ENCODE peak calls at places on chromosomes 7 and 10, in ten cellular contexts. B is heart left ventricle; Y is heart right ventricle; H is left lung; L is cardiac muscle cell; X is A549; W is left ventricle myocardium inferior; O is suprapubic skin; E is mammary epithelial cell; K is CD4-positive, alpha-beta T cell. C is an unnamed sample.
A peak's percentile ranks its signal among the peaks of the same experiment; 100 is the strongest.

GRCh38 chr7:76216683-76217082 is 15.0 kb downstream of the SRRM3 start:
- DNase-seq in O (no peak), K (no peak), B (no peak), W (no peak), Y (no peak), E (no peak), H (no peak), L (no peak), X (no peak), C (no peak)

GRCh38 chr10:22712246-22712958 is 2.0 kb downstream of the PIP4K2A start:
- DNase-seq in B (no peak), L (no peak), K (no peak), X (no peak), W (no peak), E (no peak), Y (no peak), O (no peak), H (no peak), C (no peak)

GRCh38 chr10:105274671-105275070 is 633.6 kb downstream of the SORCS3 start:
- DNase-seq in E (no peak), B (no peak), H (no peak), O (no peak), W (no peak), K (no peak), Y (no peak), X (no peak), L (no peak), C (no peak)

GRCh38 chr7:73824986-73825385 is 5.8 kb upstream of the CLDN4 start:
- DNase-seq in Y (no peak), X (no peak), E (no peak), B (no peak), L (no peak), H (no peak), O (no peak), W (no peak), K (no peak), C (no peak)

GRCh38 chr10:33114451-33114944 is 156.5 kb upstream of the ITGB1 start:
- DNase-seq in Y (no peak), B (no peak), W (no peak), L (no peak), H (no peak), K (no peak), X (no peak), O (no peak), E (peak; percentile 59), C (no peak)

GRCh38 chr7:18770154-18770807 is 274.7 kb downstream of the HDAC9 start:
- DNase-seq in H (no peak), K (no peak), W (no peak), X (no peak), E (peak; percentile 60), Y (no peak), O (no peak), L (no peak), B (no peak), C (no peak)

GRCh38 chr10:21524526-21525366 is 736 bp downstream of the SKIDA1 start:
- DNase-seq in E (peak; percentile 26), Y (no peak), H (no peak), X (no peak), O (no peak), K (no peak), L (peak; percentile 45), W (no peak), B (no peak), C (no peak)

GRCh38 chr7:150846291-150847115 is 5.8 kb upstream of the AOC1 start:
- DNase-seq in K (no peak), X (no peak), L (no peak), H (no peak), B (no peak), Y (no peak), O (no peak), E (no peak), W (no peak), C (no peak)

GRCh38 chr7:81725003-81725402 is 44.8 kb downstream of the HGF start:
- DNase-seq in E (no peak), K (no peak), O (no peak), Y (no peak), L (no peak), W (no peak), B (no peak), H (no peak), X (no peak), C (no peak)

GRCh38 chr7:78195281-78195680 is 396.7 kb downstream of the PHTF2 start:
- DNase-seq in E (no peak), X (no peak), Y (no peak), W (no peak), H (no peak), K (no peak), O (no peak), L (no peak), B (no peak), C (no peak)

GRCh38 chr7:152523916-152524315 is 88.1 kb upstream of the KMT2C start:
- DNase-seq in O (no peak), L (no peak), H (no peak), X (no peak), Y (no peak), B (no peak), W (no peak), E (no peak), K (no peak), C (no peak)
- H3K9me3 ChIP-seq in O (no peaks in the 10 kb centered on the region), L (no peaks in the 10 kb centered on the region), H (no peaks in the 10 kb centered on the region), X (peaks cover 8% of the 10 kb centered on the region), Y (peaks cover 7% of the 10 kb centered on the region), B (no peaks in the 10 kb centered on the region), W (peaks cover 12% of the 10 kb centered on the region), E (no peaks in the 10 kb centered on the region), K (peaks cover 8% of the 10 kb centered on the region), C (no peaks in the 10 kb centered on the region)

GRCh38 chr7:123847868-123848267 is 2.9 kb downstream of the HYAL4 start:
- DNase-seq in H (no peak), W (no peak), X (no peak), L (no peak), O (no peak), K (no peak), B (no peak), Y (no peak), E (peak; percentile 40), C (no peak)

GRCh38 chr7:123844712-123845219 is at the start of gene HYAL4:
- DNase-seq in W (no peak), E (peak; percentile 22), B (no peak), X (no peak), Y (no peak), H (no peak), O (no peak), K (no peak), L (no peak), C (no peak)

GRCh38 chr7:123849855-123850254 is 4.9 kb downstream of the HYAL4 start:
- DNase-seq in Y (no peak), B (no peak), H (no peak), L (no peak), K (no peak), E (peak; percentile 63), W (no peak), O (no peak), X (no peak), C (no peak)

GRCh38 chr7:123845823-123846216 is 851 bp downstream of the HYAL4 start:
- DNase-seq in K (no peak), O (no peak), W (no peak), E (no peak), X (no peak), H (no peak), L (no peak), Y (no peak), B (no peak), C (no peak)

GRCh38 chr7:123846217-123846891 is 1.4 kb downstream of the HYAL4 start:
- DNase-seq in W (no peak), O (no peak), Y (no peak), E (peak; percentile 73), B (no peak), H (no peak), L (no peak), K (no peak), X (no peak), C (no peak)
- H3K9me3 ChIP-seq in W (no peaks in the 10 kb centered on the region), O (no peaks in the 10 kb centered on the region), Y (peaks cover 2% of the 10 kb centered on the region), E (no peaks in the 10 kb centered on the region), B (no peaks in the 10 kb centered on the region), H (no peaks in the 10 kb centered on the region), L (no peaks in the 10 kb centered on the region), K (no peaks in the 10 kb centered on the region), X (no peaks in the 10 kb centered on the region), C (no peaks in the 10 kb centered on the region)

DNA sequence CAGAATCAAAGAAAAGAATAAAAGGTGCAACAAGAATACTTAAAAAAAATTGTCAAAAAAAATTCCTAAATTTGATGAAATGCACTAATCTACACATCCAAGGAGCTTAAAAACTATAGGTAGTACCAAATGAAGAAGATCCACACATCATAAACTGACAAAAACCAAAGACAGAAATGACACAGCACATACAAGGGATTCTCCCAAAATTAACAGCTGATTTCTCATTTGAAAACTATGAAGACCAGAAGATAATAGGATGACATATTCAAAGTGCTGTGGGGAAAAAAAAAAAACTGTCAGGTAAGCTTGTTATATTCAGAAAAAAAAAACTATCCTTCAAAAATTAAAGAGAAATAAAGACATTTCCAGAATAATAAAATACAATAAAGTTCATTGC is 618.2 kb downstream of the TNS3 start:
- DNase-seq in L (no peak), H (no peak), K (no peak), X (no peak), Y (no peak), B (no peak), W (no peak), O (no peak), E (no peak), C (no peak)
- H3K9me3 ChIP-seq in L (no peaks in the 10 kb centered on the region), H (no peaks in the 10 kb centered on the region), K (peaks cover 29% of the 10 kb centered on the region), X (peaks cover 32% of the 10 kb centered on the region), Y (peaks cover 76% of the 10 kb centered on the region), B (peaks cover 1% of the 10 kb centered on the region), W (peaks cover 91% of the 10 kb centered on the region), O (no peaks in the 10 kb centered on the region), E (peaks cover 6% of the 10 kb centered on the region), C (no peaks in the 10 kb centered on the region)

GRCh38 chr7:158256091-158256816 is 331.4 kb downstream of the PTPRN2 start:
- DNase-seq in X (no peak), W (no peak), H (peak; percentile 27), L (no peak), O (peak; percentile 73), B (no peak), Y (no peak), K (no peak), E (no peak), C (no peak)

GRCh38 chr7:158257001-158257400 is 330.6 kb downstream of the PTPRN2 start:
- DNase-seq in H (no peak), Y (no peak), X (no peak), K (no peak), E (no peak), W (no peak), O (peak; percentile 41), B (no peak), L (no peak), C (no peak)

GRCh38 chr7:158255156-158255555 is 332.5 kb downstream of the PTPRN2 start:
- DNase-seq in L (no peak), B (no peak), E (no peak), O (peak; percentile 49), H (no peak), X (no peak), W (no peak), K (no peak), Y (no peak), C (no peak)

GRCh38 chr7:158257516-158258410 is 329.9 kb downstream of the PTPRN2 start:
- DNase-seq in B (no peak), K (no peak), Y (no peak), L (no peak), X (no peak), H (peak; percentile 17), W (no peak), E (no peak), O (no peak), C (no peak)

DNA sequence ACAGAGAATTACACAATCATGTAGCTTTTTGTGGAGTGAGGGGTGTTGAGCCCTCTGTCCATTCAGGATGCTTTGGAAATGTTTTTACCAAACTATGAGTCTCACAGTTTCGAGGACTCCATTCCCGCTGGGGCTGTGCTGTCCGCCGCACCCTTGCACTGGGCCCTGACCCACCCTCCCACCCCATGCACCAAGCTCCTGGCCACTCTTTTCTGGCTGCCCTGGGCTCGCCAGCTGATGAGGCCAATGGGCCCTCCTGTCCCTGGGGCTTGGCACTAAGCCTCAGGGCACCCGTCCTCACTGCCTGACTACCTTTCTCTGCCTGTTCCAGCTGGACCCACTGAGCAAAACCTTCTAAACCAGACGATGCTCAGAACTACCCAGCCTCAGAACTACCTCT is 332.1 kb downstream of the PTPRN2 start:
- DNase-seq in B (no peak), L (no peak), K (no peak), X (no peak), Y (no peak), E (no peak), W (no peak), O (no peak), H (no peak), C (no peak)
- H3K9me3 ChIP-seq in B (no peaks in the 10 kb centered on the region), L (no peaks in the 10 kb centered on the region), K (no peaks in the 10 kb centered on the region), X (peaks cover 2% of the 10 kb centered on the region), Y (no peaks in the 10 kb centered on the region), E (peaks cover 62% of the 10 kb centered on the region), W (no peaks in the 10 kb centered on the region), O (no peaks in the 10 kb centered on the region), H (no peaks in the 10 kb centered on the region), C (no peaks in the 10 kb centered on the region)

C was measured in T-helper 17 cell.